ENCODE peak calls at places on chromosome 15, in seven cellular contexts. F, I, K, X, P, N and D are unnamed samples.

GRCh38 chr15:101167791-101168462 is 83.9 kb downstream of the CHSY1 start:
- DNase-seq in F (peak), I (peak), K (peak), X (peak), P (peak), N (peak), D (no peak)

GRCh38 chr15:89096664-89097063 is 8.4 kb downstream of the ABHD2 start:
- DNase-seq in F (no peak), I (no peak), K (no peak), X (peak), P (no peak), N (no peak), D (no peak)

GRCh38 chr15:31503758-31504461 is 177.3 kb downstream of the KLF13 start:
- DNase-seq in F (no peak), I (no peak), K (no peak), X (peak), P (no peak), N (no peak), D (no peak)

GRCh38 chr15:29670945-29671307 is 151.3 kb downstream of the TJP1 start:
- DNase-seq in F (no peak), I (no peak), K (peak), X (no peak), P (no peak), N (no peak), D (no peak)

GRCh38 chr15:92611995-92612745 is 43.4 kb downstream of the FAM174B start:
- DNase-seq in F (no peak), I (no peak), K (peak), X (no peak), P (no peak), N (no peak), D (no peak)

GRCh38 chr15:85443593-85444328 is 63.4 kb downstream of the AKAP13 start:
- DNase-seq in F (no peak), I (no peak), K (peak), X (no peak), P (no peak), N (no peak), D (peak)

GRCh38 chr15:89171136-89172072 is 50.0 kb downstream of the RLBP1 start:
- DNase-seq in F (no peak), I (peak), K (peak), X (peak), P (no peak), N (no peak), D (peak)

GRCh38 chr15:58854598-58854997 is 78.9 kb downstream of the SLTM start:
- DNase-seq in F (no peak), I (no peak), K (no peak), X (no peak), P (no peak), N (no peak), D (no peak)

GRCh38 chr15:74397239-74398068 is 30.0 kb upstream of the CYP11A1 start:
- DNase-seq in F (no peak), I (no peak), K (no peak), X (no peak), P (no peak), N (no peak), D (no peak)

GRCh38 chr15:40106203-40107161 is 2.2 kb downstream of the BMF start:
- DNase-seq in F (peak), I (peak), K (peak), X (peak), P (no peak), N (no peak), D (no peak)

GRCh38 chr15:28919201-28919627 is 33.4 kb downstream of the APBA2 start:
- DNase-seq in F (no peak), I (peak), K (no peak), X (no peak), P (no peak), N (no peak), D (no peak)

GRCh38 chr15:55407949-55408766 is at the start of the genes CCPG1 and PIERCE2:
- DNase-seq in F (peak), I (peak), K (peak), X (peak), P (peak), N (peak), D (peak)

GRCh38 chr15:72604794-72605193 is 49.7 kb upstream of the GOLGA6B start:
- DNase-seq in F (no peak), I (no peak), K (no peak), X (no peak), P (no peak), N (no peak), D (no peak)

GRCh38 chr15:78097667-78098066 is 5.3 kb downstream of the SH2D7 start:
- DNase-seq in F (no peak), I (no peak), K (no peak), X (no peak), P (no peak), N (no peak), D (no peak)

GRCh38 chr15:56984681-56985515 is 66.5 kb downstream of the TCF12 start:
- DNase-seq in F (no peak), I (peak), K (peak), X (no peak), P (no peak), N (no peak), D (no peak)

GRCh38 chr15:47514251-47514652 is 203.1 kb upstream of the SEMA6D start:
- DNase-seq in F (no peak), I (no peak), K (peak), X (no peak), P (no peak), N (no peak), D (no peak)

GRCh38 chr15:27028836-27029482 is 58.0 kb downstream of the GABRG3 start:
- DNase-seq in F (no peak), I (no peak), K (peak), X (no peak), P (no peak), N (no peak), D (no peak)

GRCh38 chr15:40458495-40459371 is 12.1 kb upstream of the CHST14 start:
- DNase-seq in F (no peak), I (no peak), K (no peak), X (no peak), P (no peak), N (no peak), D (no peak)

GRCh38 chr15:98668566-98669308 is 20.4 kb downstream of the IGF1R start:
- DNase-seq in F (no peak), I (no peak), K (peak), X (no peak), P (no peak), N (no peak), D (no peak)

GRCh38 chr15:23857028-23857641 is 170.0 kb upstream of the NDN start:
- DNase-seq in F (peak), I (peak), K (peak), X (no peak), P (no peak), N (no peak), D (no peak)

GRCh38 chr15:40323953-40324937 is 753 bp downstream of the INAFM2 start:
- DNase-seq in F (no peak), I (peak), K (no peak), X (no peak), P (no peak), N (no peak), D (no peak)

GRCh38 chr15:78831229-78832207 is 20.3 kb upstream of the ADAMTS7 start:
- DNase-seq in F (no peak), I (no peak), K (no peak), X (no peak), P (no peak), N (no peak), D (no peak)

GRCh38 chr15:89809093-89809786 is 5.4 kb downstream of the ANPEP start:
- DNase-seq in F (no peak), I (no peak), K (no peak), X (no peak), P (no peak), N (no peak), D (no peak)

GRCh38 chr15:52095597-52096262 is 16.8 kb downstream of the BCL2L10 start:
- DNase-seq in F (no peak), I (no peak), K (peak), X (no peak), P (no peak), N (no peak), D (no peak)

GRCh38 chr15:91193059-91193715 is 93.1 kb downstream of the SV2B start:
- DNase-seq in F (no peak), I (no peak), K (no peak), X (no peak), P (no peak), N (no peak), D (no peak)

GRCh38 chr15:100531823-100532222 is 3.1 kb upstream of the CERS3 start:
- DNase-seq in F (no peak), I (no peak), K (no peak), X (no peak), P (no peak), N (no peak), D (no peak)

GRCh38 chr15:100275641-100276040 is 66.1 kb downstream of the ADAMTS17 start:
- DNase-seq in F (no peak), I (no peak), K (no peak), X (no peak), P (no peak), N (no peak), D (no peak)

GRCh38 chr15:49624046-49624445 is 3.2 kb downstream of the DTWD1 start:
- DNase-seq in F (no peak), I (no peak), K (peak), X (no peak), P (no peak), N (no peak), D (no peak)

GRCh38 chr15:26537653-26538052 is 235.2 kb downstream of the GABRB3 start:
- DNase-seq in F (no peak), I (no peak), K (no peak), X (no peak), P (no peak), N (no peak), D (no peak)

GRCh38 chr15:100106732-100107131 is 235.0 kb downstream of the ADAMTS17 start:
- DNase-seq in F (no peak), I (no peak), K (no peak), X (no peak), P (no peak), N (no peak), D (no peak)

GRCh38 chr15:82823049-82823448 is 13.6 kb downstream of the WHAMM start:
- DNase-seq in F (no peak), I (no peak), K (no peak), X (no peak), P (no peak), N (no peak), D (no peak)

GRCh38 chr15:43232289-43232874 is 11.6 kb upstream of the EPB42 start:
- DNase-seq in F (no peak), I (no peak), K (peak), X (no peak), P (no peak), N (no peak), D (no peak)

GRCh38 chr15:37135225-37135624 is 34.9 kb upstream of the MEIS2 start:
- DNase-seq in F (no peak), I (peak), K (no peak), X (no peak), P (no peak), N (peak), D (no peak)

GRCh38 chr15:99172171-99172570 is 67.3 kb downstream of the SYNM start:
- DNase-seq in F (no peak), I (no peak), K (no peak), X (no peak), P (no peak), N (no peak), D (no peak)

GRCh38 chr15:65059369-65059750 is 8.4 kb downstream of the RASL12 start:
- DNase-seq in F (no peak), I (no peak), K (no peak), X (no peak), P (no peak), N (no peak), D (no peak)

GRCh38 chr15:85839637-85840036 is 44.9 kb upstream of the KLHL25 start:
- DNase-seq in F (no peak), I (no peak), K (no peak), X (no peak), P (no peak), N (no peak), D (no peak)

GRCh38 chr15:85100186-85100937 is 118.7 kb downstream of the PDE8A start:
- DNase-seq in F (no peak), I (no peak), K (no peak), X (no peak), P (no peak), N (no peak), D (peak)